ENCODE peak calls at places on chromosomes 1 and 21, in ten cellular contexts. X is activated CD8-positive, alpha-beta T cell treated with anti-CD3 and anti-CD28 coated beads for 36 hours; D is epithelial cell of proximal tubule; S is K562; B is AG10803; M is pancreas; V is fibroblast of mammary gland; O is sigmoid colon; C is B cell; Z is transverse colon. J is an unnamed sample.

GRCh38 chr1:58287894-58288623 is 258.5 kb downstream of the OMA1 start:
- DNase-seq in O (no peak), D (no peak), S (no peak), B (no peak), M (no peak), V (no peak), C (no peak), X (no peak), Z (no peak), J (no peak)

GRCh38 chr1:54118704-54119103 is 34.1 kb downstream of the CDCP2 start:
- DNase-seq in X (no peak), B (peak; percentile 70), D (no peak), M (no peak), Z (no peak), S (no peak), C (no peak), V (peak; percentile 74), O (no peak), J (no peak)

GRCh38 chr21:37198989-37199924 is 67.9 kb downstream of the VPS26C start:
- DNase-seq in X (no peak), O (no peak), M (no peak), B (peak; percentile 17), Z (no peak), V (no peak), S (no peak), C (no peak), D (no peak), J (no peak)

GRCh38 chr1:161096514-161096913 is 1.6 kb upstream of the KLHDC9 start:
- DNase-seq in S (no peak), O (peak; percentile 78), D (no peak), V (peak; percentile 88), C (no peak), B (peak; percentile 84), X (no peak), M (no peak), Z (no peak), J (no peak)

GRCh38 chr1:180229483-180230415 is at the start of gene LHX4:
- DNase-seq in Z (no peak), X (peak; percentile 51), S (peak; percentile 92), V (peak; percentile 20), D (no peak), O (peak; percentile 52), M (no peak), C (peak; percentile 89), B (no peak), J (peak; percentile 76)

GRCh38 chr21:43767980-43768867 is 7.9 kb downstream of the CSTB start:
- DNase-seq in C (no peak), B (peak; percentile 66), M (no peak), O (no peak), D (peak; percentile 56), Z (peak; percentile 82), X (no peak), S (peak; percentile 88), V (peak; percentile 93), J (no peak)

GRCh38 chr1:171988243-171988642 is 146.9 kb downstream of the DNM3 start:
- DNase-seq in Z (no peak), O (no peak), B (no peak), C (no peak), M (no peak), D (no peak), X (no peak), V (no peak), S (no peak), J (no peak)

GRCh38 chr1:79198841-79199240 is 192.3 kb upstream of the ADGRL4 start:
- DNase-seq in V (peak; percentile 73), S (no peak), O (no peak), D (peak; percentile 39), Z (no peak), X (no peak), B (peak; percentile 44), C (no peak), M (no peak), J (no peak)

GRCh38 chr1:92411511-92411910 is 75.2 kb downstream of the GFI1 start:
- DNase-seq in S (peak; percentile 34), B (peak; percentile 73), D (no peak), Z (peak; percentile 46), O (no peak), C (no peak), V (peak; percentile 82), X (peak; percentile 11), M (no peak), J (no peak)

GRCh38 chr1:198771562-198772153 is 132.8 kb downstream of the PTPRC start:
- DNase-seq in M (no peak), X (peak; percentile 42), Z (no peak), S (peak; percentile 21), O (no peak), D (no peak), V (peak; percentile 60), C (peak; percentile 3), B (peak; percentile 31), J (peak; percentile 11)

GRCh38 chr1:150405660-150406059 is 41.7 kb downstream of the RPRD2 start:
- DNase-seq in X (no peak), V (no peak), C (no peak), D (no peak), M (no peak), O (no peak), B (no peak), Z (no peak), S (no peak), J (no peak)

GRCh38 chr1:205294175-205294913 is 27.2 kb downstream of the NUAK2 start:
- DNase-seq in Z (no peak), O (no peak), B (peak; percentile 88), M (no peak), D (peak; percentile 92), C (no peak), S (peak; percentile 53), X (no peak), V (peak; percentile 90), J (no peak)

GRCh38 chr1:42172394-42173133 is 8.0 kb upstream of the GUCA2A start:
- DNase-seq in V (no peak), Z (peak; percentile 69), C (no peak), D (no peak), M (peak; percentile 58), X (no peak), B (peak; percentile 28), S (no peak), O (peak; percentile 80), J (no peak)

GRCh38 chr1:27366113-27366410 is 699 bp downstream of the MAP3K6 start:
- DNase-seq in C (peak; percentile 72), M (peak; percentile 78), O (peak; percentile 94), X (peak; percentile 92), S (peak; percentile 91), D (no peak), V (peak; percentile 58), Z (peak; percentile 86), B (peak; percentile 63), J (peak; percentile 62)

GRCh38 chr1:204494281-204495077 is at the start of gene PIK3C2B:
- DNase-seq in Z (peak; percentile 85), D (no peak), O (peak; percentile 93), X (peak; percentile 81), B (peak; percentile 73), V (peak; percentile 58), C (peak; percentile 91), S (peak; percentile 92), M (peak; percentile 75), J (peak; percentile 90)

DNA sequence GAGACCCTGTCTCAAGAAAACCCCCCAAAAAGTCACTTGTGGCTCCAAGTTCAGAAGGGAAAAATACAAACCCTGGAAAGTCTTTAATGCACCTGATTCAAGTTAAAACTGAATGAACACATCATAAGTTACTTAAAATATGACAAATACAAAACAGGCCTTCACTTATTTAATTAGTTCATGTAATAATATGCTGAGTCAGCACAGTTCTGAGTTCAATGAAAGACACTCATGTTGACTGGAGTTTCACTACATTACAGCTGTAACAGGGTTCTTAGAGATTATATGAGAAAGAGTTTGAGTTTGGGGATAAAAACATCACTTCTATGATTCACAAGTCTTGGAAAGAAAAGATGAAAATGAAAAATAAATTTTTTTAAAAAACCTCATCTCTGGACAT is 51.0 kb downstream of the DEGS1 start:
- DNase-seq in S (no peak), O (no peak), D (no peak), C (no peak), B (no peak), M (no peak), X (no peak), V (no peak), Z (no peak), J (no peak)
- TF ChIP-seq CTCF in S (no peak), O (no peak), D (no peak), C (no peak), B (no peak), M (no peak), X (no peak), V (no peak), Z (no peak), J (no peak)

GRCh38 chr1:75233302-75233929 is 99.2 kb downstream of the LHX8 start:
- DNase-seq in O (no peak), Z (no peak), M (no peak), B (peak; percentile 15), C (no peak), D (peak; percentile 10), S (peak; percentile 31), X (no peak), V (peak; percentile 15), J (peak; percentile 13)
- TF ChIP-seq CTCF in O (peak; percentile 55), Z (peak; percentile 36), M (peak; percentile 55), B (peak; percentile 64), C (peak; percentile 85), D (peak; percentile 79), S (peak; percentile 44), X (peak; percentile 57), V (peak; percentile 66), J (peak; percentile 63)

GRCh38 chr1:226093621-226094020 is 31.1 kb downstream of the H3-3A start:
- DNase-seq in M (no peak), Z (no peak), C (no peak), V (no peak), B (no peak), O (peak; percentile 39), X (no peak), D (no peak), S (no peak), J (no peak)
- TF ChIP-seq CTCF in M (no peak), Z (no peak), C (no peak), V (no peak), B (no peak), O (no peak), X (no peak), D (no peak), S (no peak), J (no peak)

DNA sequence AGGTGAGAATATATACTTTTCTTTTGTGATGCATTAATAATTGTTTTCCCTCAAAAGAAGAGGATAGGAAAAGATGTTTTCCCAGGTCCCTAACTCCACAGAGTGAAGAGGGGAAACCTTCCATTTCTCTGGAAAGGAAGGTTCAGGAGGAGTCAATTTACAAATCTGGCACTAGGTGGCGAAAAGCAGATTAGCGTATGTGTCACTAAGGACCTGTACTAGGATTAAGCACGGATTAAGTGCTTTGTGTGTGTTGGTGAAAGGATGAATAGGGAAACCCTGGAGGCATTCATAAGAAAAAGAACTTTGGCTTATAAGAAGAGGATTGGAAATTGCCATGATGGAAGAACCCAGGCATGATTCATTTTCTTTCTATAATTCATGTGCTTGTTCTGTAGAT is 410.1 kb upstream of the PLXNA2 start:
- DNase-seq in Z (no peak), S (peak; percentile 10), B (peak; percentile 28), C (no peak), V (peak; percentile 30), D (no peak), O (no peak), X (no peak), M (no peak), J (no peak)
- TF ChIP-seq CTCF in Z (peak; percentile 30), S (no peak), B (peak; percentile 55), C (no peak), V (peak; percentile 49), D (peak; percentile 70), O (no peak), X (peak; percentile 30), M (no peak), J (peak; percentile 29)

GRCh38 chr21:14487490-14488432 is 58.4 kb downstream of the SAMSN1 start:
- DNase-seq in V (no peak), X (no peak), B (no peak), C (no peak), S (no peak), Z (no peak), D (no peak), O (no peak), M (no peak), J (no peak)
- TF ChIP-seq CTCF in V (no peak), X (no peak), B (no peak), C (no peak), S (no peak), Z (no peak), D (no peak), O (no peak), M (no peak), J (no peak)

J was measured in GM10248.